ENCODE peak calls at places on chromosomes 3 and 15, in four cellular contexts. I is IMR-90, X is spleen, M is psoas muscle. Q is an unnamed sample.

GRCh38 chr3:15614958-15615357 is 13.4 kb downstream of the BTD start:
- DNase-seq in I (no peak), X (no peak), M (no peak), Q (no peak)

GRCh38 chr3:149657796-149658443 is at the start of gene WWTR1:
- DNase-seq in I (peak; percentile 94), X (peak; percentile 89), M (peak; percentile 91), Q (peak; percentile 93)

GRCh38 chr3:183087184-183087583 is 12.1 kb downstream of the MCCC1 start:
- DNase-seq in I (no peak), X (no peak), M (no peak), Q (no peak)

GRCh38 chr15:74529911-74530310 is 11.1 kb upstream of the ARID3B start:
- DNase-seq in I (peak; percentile 97), X (no peak), M (no peak), Q (no peak)

GRCh38 chr15:55535436-55535835 is 27.4 kb upstream of the DNAAF4 start:
- DNase-seq in I (no peak), X (no peak), M (no peak), Q (no peak)

GRCh38 chr3:189049458-189050231 is 122.1 kb upstream of the TPRG1 start:
- DNase-seq in I (no peak), X (peak; percentile 52), M (no peak), Q (no peak)

GRCh38 chr3:174439621-174440349 is 419.3 kb upstream of the NAALADL2 start:
- DNase-seq in I (peak; percentile 98), X (no peak), M (peak; percentile 21), Q (no peak)

GRCh38 chr3:73056365-73057150 is 4.9 kb upstream of the EBLN2 start:
- DNase-seq in I (peak; percentile 62), X (no peak), M (no peak), Q (no peak)

GRCh38 chr15:85361306-85361705 is 19.1 kb upstream of the AKAP13 start:
- DNase-seq in I (no peak), X (no peak), M (no peak), Q (no peak)

GRCh38 chr3:46146021-46146420 is 62.1 kb downstream of the CCR1 start:
- DNase-seq in I (no peak), X (no peak), M (no peak), Q (no peak)

GRCh38 chr3:100761211-100761921 is 52.1 kb downstream of the TFG start:
- DNase-seq in I (no peak), X (no peak), M (no peak), Q (no peak)

GRCh38 chr15:99911824-99912223 is 178.6 kb upstream of the LYSMD4 start:
- DNase-seq in I (no peak), X (no peak), M (no peak), Q (no peak)

GRCh38 chr3:162863579-162863978 is 1367.0 kb downstream of the OTOL1 start:
- DNase-seq in I (peak; percentile 9), X (no peak), M (no peak), Q (no peak)

DNA sequence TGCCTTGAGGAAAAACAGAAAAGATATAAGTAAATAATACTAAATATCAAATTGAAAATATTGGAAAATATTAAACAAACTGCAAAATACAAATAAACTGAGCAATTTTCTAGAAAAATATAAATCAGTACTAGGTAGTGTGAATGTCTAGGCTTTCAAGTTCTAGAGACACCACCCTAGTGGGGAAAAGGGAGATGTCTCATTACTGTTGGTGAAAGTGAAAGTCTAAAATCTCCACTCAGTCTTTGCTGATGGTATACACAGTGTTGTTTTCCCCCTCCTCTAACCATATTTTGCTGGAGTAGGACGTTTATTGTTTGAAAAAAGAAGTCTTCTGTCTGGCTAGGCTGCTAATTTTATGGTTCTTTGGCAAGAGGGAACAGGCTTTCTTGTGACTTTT is 1368.9 kb downstream of the OTOL1 start:
- DNase-seq in I (no peak), X (no peak), M (no peak), Q (no peak)
- TF ChIP-seq CTCF in I (no peak), X (no peak), M (no peak), Q (no peak)

GRCh38 chr15:38864122-38864521 is 299.5 kb upstream of the RASGRP1 start:
- DNase-seq in I (no peak), X (no peak), M (no peak), Q (no peak)
- H3K4me3 ChIP-seq in I (no peak overlapping the region), X (no peak overlapping the region), M (no peak overlapping the region), Q (no peak overlapping the region)

GRCh38 chr15:25783607-25784131 is 79.5 kb downstream of the ATP10A start:
- DNase-seq in I (peak; percentile 38), X (no peak), M (no peak), Q (no peak)
- TF ChIP-seq CTCF in I (peak; percentile 42), X (no peak), M (no peak), Q (no peak)

GRCh38 chr3:119352235-119352634 is 58.1 kb downstream of the ARHGAP31 start:
- DNase-seq in I (peak; percentile 31), X (no peak), M (no peak), Q (no peak)

GRCh38 chr3:119350114-119350513 is 55.9 kb downstream of the ARHGAP31 start:
- DNase-seq in I (no peak), X (no peak), M (no peak), Q (no peak)

GRCh38 chr3:119346076-119346496 is 51.9 kb downstream of the ARHGAP31 start:
- DNase-seq in I (peak; percentile 75), X (no peak), M (no peak), Q (no peak)

GRCh38 chr3:119347036-119347435 is 52.9 kb downstream of the ARHGAP31 start:
- DNase-seq in I (no peak), X (no peak), M (no peak), Q (no peak)

DNA sequence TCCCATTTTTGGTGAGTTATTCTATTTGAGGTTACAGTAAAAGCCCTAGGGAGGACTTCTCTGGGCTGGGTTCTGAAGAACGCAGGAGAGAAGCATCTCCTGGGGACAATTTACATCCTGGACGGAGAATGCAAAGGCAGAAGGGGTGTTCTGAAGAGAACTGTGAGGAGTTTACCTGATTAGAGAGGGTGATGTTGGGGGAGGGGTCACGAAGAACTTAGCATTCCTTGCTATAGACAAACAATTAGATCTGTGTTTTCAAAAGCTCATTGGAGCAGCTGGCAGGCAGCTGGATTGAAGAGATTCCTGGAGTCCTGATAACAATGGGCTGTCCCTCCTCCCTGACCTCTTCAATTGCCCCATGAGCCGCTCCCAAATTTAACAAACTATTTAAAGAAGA is 55.2 kb downstream of the ARHGAP31 start:
- DNase-seq in I (no peak), X (no peak), M (no peak), Q (no peak)
- H3K4me3 ChIP-seq in I (no peak overlapping the region), X (no peak overlapping the region), M (no peak overlapping the region), Q (no peak overlapping the region)

GRCh38 chr3:56547486-56547885 is 9.5 kb upstream of the CCDC66 start:
- DNase-seq in I (no peak), X (no peak), M (no peak), Q (no peak)
- TF ChIP-seq CTCF in I (peak; percentile 13), X (no peak), M (no peak), Q (no peak)

GRCh38 chr3:195809796-195810454 is 1.8 kb downstream of the MUC4 start:
- DNase-seq in I (no peak), X (peak; percentile 63), M (no peak), Q (no peak)
- H3K4me3 ChIP-seq in I (no peak overlapping the region), X (no peak overlapping the region), M (no peak overlapping the region), Q (no peak overlapping the region)

Q was measured in lower lobe of right lung.